ENCODE peak calls at places on chromosomes 12 and 14, in six cellular contexts. S is GM12865, C is fibroblast of mammary gland, X is astrocyte of the spinal cord, F is IMR-90, U is testis. P is an unnamed sample.

GRCh38 chr12:22529281-22530060 is 14.9 kb downstream of the C2CD5 start:
- DNase-seq in S (peak), C (peak), X (peak), F (peak), U (no peak), P (peak)

GRCh38 chr14:89444536-89445125 is 27.6 kb upstream of the FOXN3 start:
- DNase-seq in S (no peak), C (no peak), X (no peak), F (peak), U (no peak), P (peak)

GRCh38 chr14:68651652-68652432 is 141.0 kb downstream of the ZFP36L1 start:
- DNase-seq in S (no peak), C (no peak), X (no peak), F (peak), U (peak), P (no peak)

GRCh38 chr14:83255015-83255726 is 1721.5 kb upstream of the SEL1L start:
- DNase-seq in S (peak), C (peak), X (no peak), F (peak), U (no peak), P (no peak)

GRCh38 chr14:100537701-100538565 is 49.3 kb downstream of the BEGAIN start:
- DNase-seq in S (no peak), C (no peak), X (no peak), F (no peak), U (no peak), P (no peak)

GRCh38 chr12:27431185-27431584 is 15.4 kb upstream of the SMCO2 start:
- DNase-seq in S (peak), C (no peak), X (no peak), F (no peak), U (no peak), P (no peak)

GRCh38 chr14:70416322-70416716 is 571 bp downstream of the SYNJ2BP start:
- DNase-seq in S (no peak), C (peak), X (peak), F (peak), U (no peak), P (peak)

GRCh38 chr12:119222222-119222951 is 43.7 kb downstream of the HSPB8 start:
- DNase-seq in S (no peak), C (no peak), X (no peak), F (no peak), U (no peak), P (no peak)

GRCh38 chr14:104677506-104678332 is 11.7 kb upstream of the INF2 start:
- DNase-seq in S (peak), C (peak), X (peak), F (peak), U (peak), P (peak)

GRCh38 chr14:102209224-102209966 is 69.7 kb downstream of the WDR20 start:
- DNase-seq in S (no peak), C (peak), X (no peak), F (peak), U (peak), P (peak)

GRCh38 chr12:55745361-55746146 is 2.6 kb downstream of the GDF11 start:
- DNase-seq in S (no peak), C (no peak), X (peak), F (no peak), U (no peak), P (peak)

GRCh38 chr12:82608706-82609105 is 78.0 kb upstream of the TMTC2 start:
- DNase-seq in S (no peak), C (peak), X (no peak), F (peak), U (no peak), P (peak)

GRCh38 chr12:86634706-86635410 is 378.7 kb upstream of the MGAT4C start:
- DNase-seq in S (no peak), C (peak), X (peak), F (peak), U (no peak), P (peak)

GRCh38 chr14:33414041-33414440 is 475.4 kb downstream of the NPAS3 start:
- DNase-seq in S (no peak), C (no peak), X (no peak), F (no peak), U (no peak), P (peak)

GRCh38 chr14:25431211-25432076 is 381.5 kb upstream of the STXBP6 start:
- DNase-seq in S (no peak), C (peak), X (no peak), F (no peak), U (peak), P (peak)

GRCh38 chr14:71536927-71537772 is 395.1 kb upstream of the RGS6 start:
- DNase-seq in S (no peak), C (no peak), X (no peak), F (no peak), U (no peak), P (no peak)

GRCh38 chr12:90211017-90211416 is 502.4 kb upstream of the ATP2B1 start:
- DNase-seq in S (no peak), C (peak), X (peak), F (peak), U (no peak), P (peak)

GRCh38 chr12:59834659-59835474 is 239.0 kb downstream of the SLC16A7 start:
- DNase-seq in S (peak), C (peak), X (peak), F (peak), U (no peak), P (peak)

GRCh38 chr12:3658327-3659163 is 94.4 kb downstream of the CRACR2A start:
- DNase-seq in S (peak), C (peak), X (no peak), F (peak), U (no peak), P (peak)

GRCh38 chr12:130161261-130162231 is 718 bp upstream of the FZD10 start:
- DNase-seq in S (no peak), C (peak), X (peak), F (no peak), U (peak), P (no peak)

GRCh38 chr12:121009744-121010143 is 6.5 kb downstream of the C12orf43 start:
- DNase-seq in S (no peak), C (peak), X (peak), F (peak), U (peak), P (peak)

GRCh38 chr12:50055831-50056628 is 1.4 kb upstream of the ASIC1 start:
- DNase-seq in S (peak), C (peak), X (peak), F (peak), U (peak), P (peak)

GRCh38 chr14:58118097-58118496 is 33.9 kb downstream of the ARMH4 start:
- DNase-seq in S (no peak), C (no peak), X (no peak), F (no peak), U (no peak), P (no peak)

GRCh38 chr14:103686831-103687485 is 28.3 kb downstream of the XRCC3 start:
- DNase-seq in S (no peak), C (no peak), X (no peak), F (peak), U (no peak), P (peak)

GRCh38 chr12:47270782-47271664 is 191.3 kb upstream of the AMIGO2 start:
- DNase-seq in S (no peak), C (peak), X (peak), F (peak), U (no peak), P (peak)

GRCh38 chr12:122646568-122647220 is 56.5 kb downstream of the HCAR2 start:
- DNase-seq in S (peak), C (peak), X (peak), F (peak), U (no peak), P (peak)

GRCh38 chr12:93870020-93870795 is 193.0 kb downstream of the CRADD start:
- DNase-seq in S (no peak), C (peak), X (no peak), F (no peak), U (no peak), P (no peak)

GRCh38 chr14:22370084-22370847 is 218.8 kb downstream of the DAD1 start:
- DNase-seq in S (no peak), C (peak), X (peak), F (no peak), U (no peak), P (no peak)

GRCh38 chr14:55448146-55448614 is 7.8 kb upstream of the TBPL2 start:
- DNase-seq in S (no peak), C (peak), X (peak), F (peak), U (peak), P (peak)

GRCh38 chr12:89183985-89184435 is 168.3 kb downstream of the DUSP6 start:
- DNase-seq in S (no peak), C (peak), X (no peak), F (peak), U (no peak), P (peak)

GRCh38 chr12:64194333-64195149 is 27.6 kb downstream of the KICS2 start:
- DNase-seq in S (no peak), C (no peak), X (peak), F (no peak), U (no peak), P (peak)

GRCh38 chr14:95041477-95042020 is 115.8 kb downstream of the DICER1 start:
- DNase-seq in S (no peak), C (no peak), X (no peak), F (no peak), U (no peak), P (no peak)

GRCh38 chr14:44529026-44529425 is 21.9 kb upstream of the FSCB start:
- DNase-seq in S (no peak), C (no peak), X (peak), F (no peak), U (no peak), P (peak)

GRCh38 chr14:25032092-25032784 is 17.7 kb downstream of the STXBP6 start:
- DNase-seq in S (peak), C (no peak), X (no peak), F (no peak), U (peak), P (no peak)

GRCh38 chr14:71651228-71651627 is 281.0 kb upstream of the RGS6 start:
- DNase-seq in S (no peak), C (peak), X (peak), F (peak), U (no peak), P (peak)

GRCh38 chr12:105840384-105840783 is 298.4 kb downstream of the NUAK1 start:
- DNase-seq in S (no peak), C (no peak), X (no peak), F (no peak), U (peak), P (no peak)

GRCh38 chr12:2697057-2697456 is 97.7 kb upstream of the FKBP4 start:
- DNase-seq in S (no peak), C (no peak), X (no peak), F (no peak), U (no peak), P (no peak)

GRCh38 chr12:4164591-4165558 is 108.7 kb upstream of the CCND2 start:
- DNase-seq in S (peak), C (peak), X (peak), F (peak), U (peak), P (peak)

GRCh38 chr12:45130881-45131281 is 80.0 kb upstream of the DBX2 start:
- DNase-seq in S (peak), C (peak), X (peak), F (peak), U (peak), P (peak)
- TF ChIP-seq CTCF in S (peak), C (peak), X (peak), F (peak), U (peak), P (peak)

GRCh38 chr12:14884458-14884878 is 1.2 kb downstream of the MGP start:
- DNase-seq in S (peak), C (peak), X (peak), F (peak), U (peak), P (peak)
- H3K4me3 ChIP-seq in S (no peak), C (no peak), X (no peak), F (no peak), U (peak), P (peak)

DNA sequence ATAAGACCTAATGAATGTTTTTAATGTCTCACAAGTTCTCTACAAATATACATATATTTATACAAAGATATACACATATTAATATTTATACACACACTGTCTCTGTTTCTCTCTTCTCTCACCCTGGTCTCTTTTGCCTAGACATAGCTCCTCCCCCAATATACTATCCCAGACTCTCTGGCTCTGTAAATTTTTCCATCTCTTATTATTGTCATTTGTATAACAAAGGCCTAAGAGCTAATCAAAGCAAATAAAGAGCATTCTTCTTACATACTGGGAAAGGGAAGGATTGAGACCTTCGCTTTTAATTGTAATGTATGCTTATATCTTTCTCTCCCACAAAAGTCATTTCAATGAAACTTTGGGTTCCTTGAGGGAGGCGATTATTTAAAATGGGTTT is 318.1 kb downstream of the ADAMTS20 start:
- DNase-seq in S (no peak), C (no peak), X (no peak), F (no peak), U (no peak), P (no peak)
- TF ChIP-seq CTCF in S (no peak), C (no peak), X (no peak), F (no peak), U (no peak), P (no peak)

GRCh38 chr14:64721391-64721791 is 17.2 kb downstream of the PLEKHG3 start:
- DNase-seq in S (no peak), C (peak), X (peak), F (peak), U (peak), P (peak)

GRCh38 chr14:64718762-64719161 is 14.5 kb downstream of the PLEKHG3 start:
- DNase-seq in S (no peak), C (no peak), X (no peak), F (no peak), U (no peak), P (no peak)

GRCh38 chr14:64721899-64722298 is 17.7 kb downstream of the PLEKHG3 start:
- DNase-seq in S (no peak), C (no peak), X (no peak), F (no peak), U (no peak), P (no peak)

GRCh38 chr14:64719601-64720000 is 15.4 kb downstream of the PLEKHG3 start:
- DNase-seq in S (no peak), C (no peak), X (no peak), F (no peak), U (no peak), P (no peak)

GRCh38 chr14:64720190-64720589 is 16.0 kb downstream of the PLEKHG3 start:
- DNase-seq in S (no peak), C (peak), X (peak), F (peak), U (no peak), P (no peak)
- H3K4me3 ChIP-seq in S (no peak), C (no peak), X (no peak), F (no peak), U (no peak), P (no peak)

DNA sequence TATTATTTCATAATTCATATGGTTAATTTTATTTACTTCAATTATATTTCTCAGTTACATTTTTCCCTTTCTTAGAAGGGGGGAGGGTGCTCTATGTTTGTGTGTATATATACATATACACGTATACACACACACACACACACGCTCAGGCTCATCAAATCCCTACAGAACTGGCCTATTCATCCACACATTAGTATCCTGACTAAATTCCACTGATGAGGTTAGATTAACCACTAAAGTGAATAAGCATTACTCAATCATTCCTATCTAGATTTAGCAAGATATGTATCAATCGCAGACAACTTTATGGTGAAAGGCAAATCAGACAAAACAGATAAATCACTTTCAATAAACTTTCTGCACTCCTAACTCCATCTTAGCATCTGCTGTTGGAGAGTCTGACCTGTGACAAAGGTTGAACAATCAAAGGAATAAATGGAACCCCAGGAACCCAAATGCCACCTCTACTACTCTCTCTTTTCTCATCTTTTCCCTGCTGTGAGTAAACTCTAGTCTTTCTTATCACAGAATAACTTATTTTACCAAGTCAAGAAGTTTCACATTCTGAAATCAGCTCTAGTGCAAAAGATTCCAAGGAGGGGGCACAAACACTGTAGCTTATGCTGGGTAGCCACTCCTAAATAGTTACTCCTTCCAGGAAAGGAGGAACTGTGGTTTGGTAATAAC is 67.6 kb downstream of the RALGAPA1 start:
- DNase-seq in S (no peak), C (no peak), X (no peak), F (no peak), U (no peak), P (no peak)
- TF ChIP-seq CTCF in S (no peak), C (no peak), X (no peak), F (no peak), U (no peak), P (no peak)

GRCh38 chr12:99822273-99822672 is 162.5 kb downstream of the ANKS1B start:
- DNase-seq in S (no peak), C (no peak), X (no peak), F (no peak), U (no peak), P (no peak)
- H3K4me3 ChIP-seq in S (no peak), C (no peak), X (no peak), F (no peak), U (no peak), P (no peak)

GRCh38 chr12:62827042-62827441 is 107.9 kb downstream of the PPM1H start:
- DNase-seq in S (no peak), C (no peak), X (no peak), F (no peak), U (no peak), P (no peak)
- TF ChIP-seq CTCF in S (no peak), C (peak), X (peak), F (no peak), U (no peak), P (no peak)

GRCh38 chr12:108629156-108629555 is 4.5 kb downstream of the SELPLG start:
- DNase-seq in S (no peak), C (no peak), X (no peak), F (no peak), U (no peak), P (no peak)
- H3K4me3 ChIP-seq in S (peak), C (no peak), X (no peak), F (no peak), U (no peak), P (no peak)

GRCh38 chr12:124857921-124858461 is 5.7 kb downstream of the SCARB1 start:
- DNase-seq in S (no peak), C (no peak), X (no peak), F (no peak), U (no peak), P (no peak)

GRCh38 chr12:124854637-124855184 is 9.0 kb downstream of the SCARB1 start:
- DNase-seq in S (no peak), C (no peak), X (no peak), F (no peak), U (no peak), P (no peak)

GRCh38 chr12:124856842-124857178 is 6.9 kb downstream of the SCARB1 start:
- DNase-seq in S (no peak), C (no peak), X (no peak), F (no peak), U (no peak), P (no peak)

GRCh38 chr12:124855275-124855957 is 8.2 kb downstream of the SCARB1 start:
- DNase-seq in S (no peak), C (no peak), X (no peak), F (no peak), U (peak), P (no peak)

DNA sequence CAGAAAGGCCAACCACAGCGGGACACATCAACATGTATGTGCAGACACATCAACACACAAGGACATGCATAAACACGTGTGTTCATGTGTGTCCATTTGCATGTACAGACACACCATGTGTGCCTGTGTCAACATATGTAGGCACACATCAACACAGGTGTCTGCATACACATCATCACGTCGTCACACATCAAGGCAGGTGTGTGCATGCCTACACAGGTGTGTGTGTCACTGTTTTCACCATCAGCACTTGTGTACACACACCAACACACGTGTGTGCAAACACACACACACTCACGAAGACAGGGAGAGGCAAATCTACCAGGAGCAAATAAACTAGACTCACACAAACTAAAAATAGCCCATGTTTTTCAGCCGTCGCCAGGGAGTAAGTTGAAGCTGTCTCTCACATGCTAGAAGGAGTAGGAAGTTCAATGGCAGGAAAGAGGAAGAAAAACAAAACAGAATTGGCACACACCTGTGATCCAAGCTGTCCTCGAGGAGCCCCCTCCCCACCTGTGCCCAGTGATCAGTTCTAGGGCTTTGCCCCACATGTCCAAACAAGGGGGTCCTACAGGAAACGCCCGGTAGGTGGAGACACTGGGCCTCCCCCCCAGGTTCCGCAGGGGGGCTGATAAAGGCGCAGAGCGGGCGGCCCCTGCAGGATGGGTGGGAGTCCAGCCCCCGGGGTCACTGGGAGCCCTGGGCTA is 7.4 kb downstream of the SCARB1 start:
- DNase-seq in S (no peak), C (no peak), X (no peak), F (no peak), U (no peak), P (no peak)
- TF ChIP-seq CTCF in S (peak), C (no peak), X (peak), F (no peak), U (peak), P (peak)

P was measured in fibroblast of pulmonary artery.